ENCODE peak calls at places on chromosomes 13 and 19, in nine cellular contexts. M, S, T, J, E, U, R, G and H are unnamed samples.

GRCh38 chr13:109700176-109700575 is 86.2 kb downstream of the IRS2 start:
- DNase-seq in M (peak), R (peak), G (peak), E (peak), J (no peak), S (no peak), T (peak), U (peak), H (no peak)

GRCh38 chr19:54138777-54139256 is 1.3 kb downstream of the CNOT3 start:
- DNase-seq in E (no peak), R (peak), S (no peak), G (no peak), U (no peak), J (no peak), T (no peak), M (no peak), H (peak)

GRCh38 chr13:83151308-83151660 is 731.0 kb downstream of the SLITRK1 start:
- DNase-seq in E (no peak), S (no peak), M (no peak), T (no peak), R (no peak), G (no peak), J (no peak), U (no peak), H (no peak)

GRCh38 chr19:42563352-42564210 is 31.1 kb downstream of the CEACAM8 start:
- DNase-seq in S (no peak), E (peak), M (no peak), G (peak), T (peak), R (no peak), J (no peak), U (peak), H (no peak)

GRCh38 chr13:76019421-76020044 is 383.4 kb downstream of the LMO7 start:
- DNase-seq in R (peak), T (no peak), S (peak), J (no peak), M (no peak), U (peak), E (no peak), G (no peak), H (peak)

GRCh38 chr13:88031980-88032562 is 360.9 kb downstream of the SLITRK5 start:
- DNase-seq in U (no peak), T (no peak), G (no peak), J (no peak), S (no peak), R (no peak), E (no peak), M (no peak), H (no peak)

GRCh38 chr19:35141627-35142401 is 1.2 kb upstream of the FXYD7 start:
- DNase-seq in U (peak), E (no peak), S (peak), M (no peak), G (no peak), R (peak), J (no peak), T (no peak), H (no peak)

GRCh38 chr13:47188802-47189201 is 291.9 kb upstream of the HTR2A start:
- DNase-seq in J (no peak), M (no peak), T (no peak), G (no peak), R (no peak), E (no peak), S (no peak), U (no peak), H (no peak)

GRCh38 chr19:42303876-42304275 is 1.5 kb upstream of the PAFAH1B3 start:
- DNase-seq in J (no peak), T (no peak), E (no peak), M (no peak), G (no peak), U (peak), S (no peak), R (no peak), H (no peak)

GRCh38 chr13:73216381-73216831 is 157.6 kb downstream of the KLF5 start:
- DNase-seq in R (no peak), M (no peak), J (no peak), G (no peak), U (no peak), S (no peak), T (no peak), E (no peak), H (no peak)

GRCh38 chr19:33927789-33928457 is 131.3 kb downstream of the KCTD15 start:
- DNase-seq in G (no peak), T (no peak), S (no peak), M (no peak), J (no peak), U (no peak), R (no peak), E (no peak), H (no peak)

GRCh38 chr19:17779281-17779930 is 15.5 kb upstream of the B3GNT3 start:
- DNase-seq in T (no peak), M (peak), U (peak), E (no peak), G (peak), S (peak), J (no peak), R (peak), H (peak)

GRCh38 chr13:29852464-29853054 is 2.1 kb upstream of the UBL3 start:
- DNase-seq in E (no peak), G (no peak), J (no peak), T (no peak), M (no peak), S (no peak), R (no peak), U (no peak), H (no peak)

GRCh38 chr19:41882568-41883462 is at the start of gene ARHGEF1:
- DNase-seq in J (peak), S (peak), M (peak), G (peak), R (peak), U (peak), T (no peak), E (no peak), H (peak)

GRCh38 chr19:18440421-18440877 is 2.5 kb upstream of the ISYNA1 start:
- DNase-seq in G (no peak), M (no peak), J (no peak), T (no peak), E (no peak), U (peak), R (no peak), S (no peak), H (no peak)

GRCh38 chr13:78621086-78621485 is 17.7 kb upstream of the POU4F1 start:
- DNase-seq in M (no peak), U (peak), T (no peak), S (no peak), J (no peak), E (no peak), R (no peak), G (no peak), H (no peak)

GRCh38 chr19:14556662-14557188 is 15.1 kb downstream of the NDUFB7 start:
- DNase-seq in G (peak), E (no peak), R (peak), S (peak), T (peak), J (peak), U (peak), M (peak), H (peak)

GRCh38 chr13:107764012-107764411 is 451.3 kb downstream of the LIG4 start:
- DNase-seq in J (no peak), G (no peak), U (no peak), T (no peak), R (no peak), S (no peak), M (no peak), E (no peak), H (no peak)

GRCh38 chr19:16204005-16204294 is 6.2 kb downstream of the AP1M1 start:
- DNase-seq in E (no peak), U (no peak), S (no peak), T (no peak), G (no peak), J (no peak), M (no peak), R (no peak), H (no peak)

GRCh38 chr13:28161370-28161769 is 23.0 kb downstream of the PAN3 start:
- DNase-seq in T (no peak), R (no peak), S (no peak), M (no peak), E (no peak), U (no peak), G (no peak), J (no peak), H (no peak)

GRCh38 chr13:109883181-109884180 is 97.1 kb upstream of the IRS2 start:
- DNase-seq in G (no peak), E (peak), R (no peak), M (no peak), S (no peak), U (no peak), T (no peak), J (no peak), H (no peak)

GRCh38 chr13:79782541-79783216 is 301.7 kb downstream of the NDFIP2 start:
- DNase-seq in J (no peak), G (no peak), T (peak), S (peak), R (peak), U (peak), E (peak), M (peak), H (peak)

GRCh38 chr19:10538204-10538603 is 5.5 kb upstream of the ATG4D start:
- DNase-seq in G (no peak), R (no peak), S (no peak), T (no peak), E (no peak), M (no peak), J (no peak), U (no peak), H (no peak)

GRCh38 chr13:32504263-32504662 is 34.3 kb downstream of the N4BP2L2 start:
- DNase-seq in R (no peak), G (no peak), M (no peak), T (no peak), E (no peak), J (no peak), S (no peak), U (no peak), H (no peak)